ENCODE peak calls at places on chromosome 3, in six cellular contexts. One of them, this sample, is unnamed.

GRCh38 chr3:30426319-30426993 is 179.9 kb upstream of the TGFBR2 start:
- DNase-seq in HepG2: no peak
- DNase-seq in heart right ventricle: peak; percentile 26
- DNase-seq in testis: peak; percentile 79
- DNase-seq in neural crest cell: no peak
- DNase-seq in CD8-positive, alpha-beta T cell: no peak
- DNase-seq in this sample: peak; percentile 80

GRCh38 chr3:16301490-16301889 is 36.5 kb downstream of the OXNAD1 start:
- DNase-seq in HepG2: no peak
- DNase-seq in heart right ventricle: no peak
- DNase-seq in testis: no peak
- DNase-seq in neural crest cell: no peak
- DNase-seq in CD8-positive, alpha-beta T cell: peak; percentile 48
- DNase-seq in this sample: no peak

GRCh38 chr3:169104972-169105371 is 558.5 kb downstream of the MECOM start:
- DNase-seq in HepG2: peak; percentile 9
- DNase-seq in heart right ventricle: no peak
- DNase-seq in testis: no peak
- DNase-seq in neural crest cell: no peak
- DNase-seq in CD8-positive, alpha-beta T cell: no peak
- DNase-seq in this sample: peak; percentile 57

GRCh38 chr3:44355634-44356033 is 17.1 kb downstream of the TCAIM start:
- DNase-seq in HepG2: peak; percentile 9
- DNase-seq in heart right ventricle: no peak
- DNase-seq in testis: no peak
- DNase-seq in neural crest cell: no peak
- DNase-seq in CD8-positive, alpha-beta T cell: no peak
- DNase-seq in this sample: peak; percentile 85

GRCh38 chr3:27535809-27536392 is 51.7 kb upstream of the SLC4A7 start:
- DNase-seq in HepG2: no peak
- DNase-seq in heart right ventricle: no peak
- DNase-seq in testis: no peak
- DNase-seq in neural crest cell: no peak
- DNase-seq in CD8-positive, alpha-beta T cell: no peak
- DNase-seq in this sample: peak; percentile 60

GRCh38 chr3:133896002-133896761 is 500 bp upstream of the RAB6B start:
- DNase-seq in HepG2: no peak
- DNase-seq in heart right ventricle: no peak
- DNase-seq in testis: no peak
- DNase-seq in neural crest cell: no peak
- DNase-seq in CD8-positive, alpha-beta T cell: no peak
- DNase-seq in this sample: peak; percentile 2

GRCh38 chr3:168544097-168544957 is 448.6 kb upstream of the GOLIM4 start:
- DNase-seq in HepG2: no peak
- DNase-seq in heart right ventricle: no peak
- DNase-seq in testis: no peak
- DNase-seq in neural crest cell: no peak
- DNase-seq in CD8-positive, alpha-beta T cell: no peak
- DNase-seq in this sample: peak; percentile 1

GRCh38 chr3:69542265-69543079 is 156.6 kb upstream of the FRMD4B start:
- DNase-seq in HepG2: no peak
- DNase-seq in heart right ventricle: peak; percentile 35
- DNase-seq in testis: peak; percentile 21
- DNase-seq in neural crest cell: peak; percentile 36
- DNase-seq in CD8-positive, alpha-beta T cell: no peak
- DNase-seq in this sample: no peak

DNA sequence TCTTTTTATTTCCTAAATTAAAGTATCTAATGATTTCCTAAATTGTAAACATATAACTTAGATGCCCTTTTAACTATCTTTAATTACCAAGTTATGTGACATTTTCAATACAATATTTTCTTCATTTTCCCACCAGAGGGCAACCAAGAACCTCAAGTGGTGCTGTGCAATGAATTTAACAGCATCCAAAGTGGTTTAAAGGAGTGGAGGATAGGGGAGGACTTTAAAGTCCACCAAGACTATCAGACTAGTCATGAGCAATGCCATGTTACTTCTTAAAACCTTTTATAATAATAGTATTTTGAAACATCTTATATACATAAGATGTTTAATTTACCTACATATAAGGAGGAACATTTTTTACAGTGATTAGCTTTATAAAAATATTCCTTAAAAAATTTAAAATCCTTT is 74.4 kb downstream of the DLG1 start:
- DNase-seq in HepG2: peak; percentile 56
- DNase-seq in heart right ventricle: no peak
- DNase-seq in testis: no peak
- DNase-seq in neural crest cell: no peak
- DNase-seq in CD8-positive, alpha-beta T cell: no peak
- DNase-seq in this sample: peak; percentile 72
- TF ChIP-seq CTCF in HepG2: peak; percentile 62
- TF ChIP-seq CTCF in heart right ventricle: peak; percentile 60
- TF ChIP-seq CTCF in testis: peak; percentile 59
- TF ChIP-seq CTCF in neural crest cell: peak; percentile 77
- TF ChIP-seq CTCF in CD8-positive, alpha-beta T cell: peak; percentile 65
- TF ChIP-seq CTCF in this sample: peak; percentile 62

DNA sequence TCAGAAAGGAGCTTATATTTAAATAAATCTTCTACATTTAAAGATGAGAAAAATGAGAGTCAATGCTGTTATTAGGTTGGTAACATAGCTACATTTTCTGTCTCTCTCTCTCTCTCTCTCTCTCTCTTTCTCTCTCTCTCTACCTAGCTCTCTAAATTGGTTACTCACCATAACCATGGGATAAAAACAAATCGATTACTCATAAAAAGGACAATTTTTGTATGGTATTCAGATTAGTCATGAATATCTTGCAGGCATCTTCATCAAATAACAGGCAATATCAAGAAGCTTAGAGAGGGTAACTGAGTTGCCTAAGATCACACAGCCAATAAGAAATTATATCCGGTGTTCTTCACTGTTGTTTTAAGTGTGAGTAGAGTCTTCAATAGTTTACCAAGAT is 81.8 kb upstream of the ALCAM start:
- DNase-seq in HepG2: no peak
- DNase-seq in heart right ventricle: no peak
- DNase-seq in testis: no peak
- DNase-seq in neural crest cell: no peak
- DNase-seq in CD8-positive, alpha-beta T cell: no peak
- DNase-seq in this sample: no peak
- TF ChIP-seq CTCF in HepG2: no peak
- TF ChIP-seq CTCF in heart right ventricle: no peak
- TF ChIP-seq CTCF in testis: no peak
- TF ChIP-seq CTCF in neural crest cell: no peak
- TF ChIP-seq CTCF in CD8-positive, alpha-beta T cell: no peak
- TF ChIP-seq CTCF in this sample: no peak

GRCh38 chr3:39381432-39381831 is 1.7 kb upstream of the SLC25A38 start:
- DNase-seq in HepG2: no peak
- DNase-seq in heart right ventricle: no peak
- DNase-seq in testis: no peak
- DNase-seq in neural crest cell: no peak
- DNase-seq in CD8-positive, alpha-beta T cell: no peak
- DNase-seq in this sample: no peak

GRCh38 chr3:39376929-39377634 is 6.1 kb upstream of the SLC25A38 start:
- DNase-seq in HepG2: no peak
- DNase-seq in heart right ventricle: no peak
- DNase-seq in testis: no peak
- DNase-seq in neural crest cell: no peak
- DNase-seq in CD8-positive, alpha-beta T cell: no peak
- DNase-seq in this sample: no peak

GRCh38 chr3:39378957-39379777 is 4.0 kb upstream of the SLC25A38 start:
- DNase-seq in HepG2: peak; percentile 17
- DNase-seq in heart right ventricle: no peak
- DNase-seq in testis: no peak
- DNase-seq in neural crest cell: no peak
- DNase-seq in CD8-positive, alpha-beta T cell: no peak
- DNase-seq in this sample: no peak

GRCh38 chr3:39379778-39380155 is 3.4 kb upstream of the SLC25A38 start:
- DNase-seq in HepG2: no peak
- DNase-seq in heart right ventricle: no peak
- DNase-seq in testis: no peak
- DNase-seq in neural crest cell: no peak
- DNase-seq in CD8-positive, alpha-beta T cell: no peak
- DNase-seq in this sample: no peak

DNA sequence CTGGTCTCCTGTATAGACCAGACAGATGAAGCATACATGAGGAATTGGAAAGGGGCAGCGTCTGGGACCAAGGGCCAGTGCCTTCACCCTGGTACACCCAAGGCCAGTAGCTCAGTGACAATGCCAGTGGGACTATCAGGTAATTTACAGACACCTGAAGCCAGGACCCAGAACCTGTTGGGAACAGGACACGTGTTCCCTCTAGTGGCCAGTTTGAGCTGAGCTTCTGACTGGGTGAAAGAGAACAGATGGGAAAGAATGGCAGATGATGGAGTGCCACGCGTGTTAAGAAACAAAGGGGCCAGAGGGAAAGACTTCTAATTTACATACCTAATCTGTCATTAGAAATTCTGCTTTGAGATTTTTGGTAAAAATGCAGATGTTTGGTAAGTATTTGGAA is 5.1 kb upstream of the SLC25A38 start:
- DNase-seq in HepG2: peak; percentile 59
- DNase-seq in heart right ventricle: no peak
- DNase-seq in testis: peak; percentile 71
- DNase-seq in neural crest cell: peak; percentile 9
- DNase-seq in CD8-positive, alpha-beta T cell: peak; percentile 68
- DNase-seq in this sample: peak; percentile 22
- TF ChIP-seq CTCF in HepG2: peak; percentile 87
- TF ChIP-seq CTCF in heart right ventricle: peak; percentile 64
- TF ChIP-seq CTCF in testis: peak; percentile 54
- TF ChIP-seq CTCF in neural crest cell: peak; percentile 73
- TF ChIP-seq CTCF in CD8-positive, alpha-beta T cell: peak; percentile 65
- TF ChIP-seq CTCF in this sample: peak; percentile 59

DNA sequence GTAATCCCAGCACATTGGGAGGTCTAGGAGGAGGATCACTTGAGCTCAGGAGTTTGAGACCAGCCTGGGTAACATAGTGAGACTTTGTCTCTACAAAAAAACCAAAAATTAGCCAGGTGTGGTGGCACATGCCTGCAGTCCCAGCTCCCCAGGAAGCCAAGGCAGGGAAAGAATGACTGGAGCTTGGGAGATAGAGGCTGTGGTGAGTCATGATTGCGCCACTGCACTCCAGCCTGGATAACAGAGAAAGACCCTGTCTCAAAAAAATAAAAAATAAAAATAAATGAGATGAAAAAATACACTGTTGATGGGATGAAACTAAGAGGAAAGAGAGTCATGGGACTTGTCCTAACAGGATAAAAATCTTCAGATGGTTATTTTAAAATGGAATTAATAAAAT is 137.6 kb downstream of the IMPG2 start:
- DNase-seq in HepG2: no peak
- DNase-seq in heart right ventricle: no peak
- DNase-seq in testis: no peak
- DNase-seq in neural crest cell: no peak
- DNase-seq in CD8-positive, alpha-beta T cell: no peak
- DNase-seq in this sample: peak; percentile 60
- TF ChIP-seq CTCF in HepG2: no peak
- TF ChIP-seq CTCF in heart right ventricle: no peak
- TF ChIP-seq CTCF in testis: no peak
- TF ChIP-seq CTCF in neural crest cell: no peak
- TF ChIP-seq CTCF in CD8-positive, alpha-beta T cell: no peak
- TF ChIP-seq CTCF in this sample: no peak

DNA sequence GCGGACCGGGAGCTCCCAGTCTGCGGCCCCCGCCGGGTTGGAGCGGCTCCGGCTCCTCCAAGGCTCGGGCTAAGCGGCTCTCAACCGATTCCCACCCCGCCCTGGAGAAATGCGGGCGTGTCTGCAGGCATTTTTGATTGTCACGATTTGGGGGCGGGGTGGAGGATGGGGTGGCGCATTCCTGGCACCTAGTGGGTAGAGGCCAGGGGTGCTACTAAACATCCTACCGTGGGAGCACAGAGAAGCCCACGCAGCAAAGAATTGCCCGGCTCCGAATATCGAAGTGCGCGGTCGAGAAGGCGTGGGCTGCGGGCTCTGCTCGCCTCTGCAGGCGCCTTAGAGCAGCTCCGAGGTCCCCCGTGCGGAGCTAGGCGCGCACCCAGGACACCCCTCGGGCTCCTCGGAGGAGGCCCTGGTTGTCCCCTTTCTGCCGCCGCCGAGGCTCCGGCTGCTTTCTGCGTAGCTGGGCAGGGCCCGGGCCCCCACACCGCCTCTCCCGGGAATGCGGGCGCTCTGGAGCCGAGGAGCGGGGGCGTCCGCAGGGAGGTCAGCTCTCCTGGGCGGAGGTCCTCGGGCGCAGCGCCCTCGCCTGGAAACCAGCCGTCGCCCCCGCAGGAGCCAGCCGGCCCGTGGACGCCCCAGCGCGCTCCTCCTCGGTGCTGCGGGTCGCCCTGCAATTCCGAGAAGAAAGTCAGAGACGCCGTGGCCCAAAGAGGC is 16.5 kb upstream of the LAMP3 start:
- DNase-seq in HepG2: no peak
- DNase-seq in heart right ventricle: peak; percentile 30
- DNase-seq in testis: peak; percentile 49
- DNase-seq in neural crest cell: peak; percentile 40
- DNase-seq in CD8-positive, alpha-beta T cell: peak; percentile 34
- DNase-seq in this sample: peak; percentile 23
- TF ChIP-seq CTCF in HepG2: peak; percentile 58
- TF ChIP-seq CTCF in heart right ventricle: peak; percentile 32
- TF ChIP-seq CTCF in testis: no peak
- TF ChIP-seq CTCF in neural crest cell: peak; percentile 42
- TF ChIP-seq CTCF in CD8-positive, alpha-beta T cell: no peak
- TF ChIP-seq CTCF in this sample: no peak

GRCh38 chr3:11221818-11222217 is 50.4 kb upstream of the ATG7 start:
- DNase-seq in HepG2: no peak
- DNase-seq in heart right ventricle: no peak
- DNase-seq in testis: no peak
- DNase-seq in neural crest cell: no peak
- DNase-seq in CD8-positive, alpha-beta T cell: no peak
- DNase-seq in this sample: no peak
- TF ChIP-seq CTCF in HepG2: no peak
- TF ChIP-seq CTCF in heart right ventricle: peak; percentile 22
- TF ChIP-seq CTCF in testis: no peak
- TF ChIP-seq CTCF in neural crest cell: no peak
- TF ChIP-seq CTCF in CD8-positive, alpha-beta T cell: no peak
- TF ChIP-seq CTCF in this sample: peak; percentile 19

DNA sequence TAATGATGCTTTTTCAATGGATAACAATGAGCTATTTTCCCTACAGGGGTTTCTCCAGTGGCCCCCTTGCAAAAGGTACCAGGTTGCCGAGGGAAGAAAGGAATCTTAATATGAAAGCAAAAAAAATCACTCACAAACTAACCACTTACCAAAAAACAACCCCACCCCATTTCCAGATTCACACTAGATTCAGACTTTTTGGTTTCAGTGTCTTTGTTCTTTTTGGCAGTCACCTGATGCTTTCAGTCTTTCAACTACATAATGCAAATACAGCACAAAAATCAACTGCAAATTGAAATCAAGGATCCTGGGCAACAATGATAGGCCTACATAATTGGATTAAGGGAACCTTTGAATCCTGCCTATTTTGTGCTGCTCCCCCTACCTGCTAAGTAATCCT is 71.1 kb upstream of the RAP2B start:
- DNase-seq in HepG2: no peak
- DNase-seq in heart right ventricle: no peak
- DNase-seq in testis: no peak
- DNase-seq in neural crest cell: no peak
- DNase-seq in CD8-positive, alpha-beta T cell: no peak
- DNase-seq in this sample: no peak
- TF ChIP-seq CTCF in HepG2: no peak
- TF ChIP-seq CTCF in heart right ventricle: no peak
- TF ChIP-seq CTCF in testis: no peak
- TF ChIP-seq CTCF in neural crest cell: no peak
- TF ChIP-seq CTCF in CD8-positive, alpha-beta T cell: no peak
- TF ChIP-seq CTCF in this sample: no peak

This sample was measured in fibroblast of the aortic adventitia.